ENCODE peak calls at places on chromosome 12, in six cellular contexts. T is K562; W is Peyer's patch; I is CD8-positive, alpha-beta T cell; Z is body of pancreas; E is PC-3. F is an unnamed sample.

GRCh38 chr12:1533205-1533601 is 61.2 kb downstream of the FBXL14 start:
- DNase-seq in T (peak; percentile 45), W (no peak), E (no peak), Z (no peak), I (no peak), F (no peak)

GRCh38 chr12:11183009-11183408 is 3.7 kb downstream of the TAS2R42 start:
- DNase-seq in E (peak; percentile 52), Z (no peak), T (no peak), W (no peak), I (no peak), F (no peak)

GRCh38 chr12:96323906-96324305 is 76.3 kb downstream of the CDK17 start:
- DNase-seq in W (no peak), I (no peak), T (no peak), Z (no peak), E (no peak), F (no peak)

GRCh38 chr12:46455648-46456352 is 83.2 kb upstream of the SLC38A2 start:
- DNase-seq in W (no peak), I (no peak), E (peak; percentile 97), Z (peak; percentile 62), T (no peak), F (peak; percentile 31)

GRCh38 chr12:99223554-99223953 is 424.0 kb upstream of the GARIN6 start:
- DNase-seq in Z (no peak), E (no peak), T (no peak), W (no peak), I (no peak), F (no peak)

GRCh38 chr12:73225941-73226340 is 953.8 kb downstream of the TRHDE start:
- DNase-seq in T (no peak), Z (no peak), I (no peak), E (no peak), W (no peak), F (no peak)

GRCh38 chr12:70366581-70367267 is 634 bp downstream of the KCNMB4 start:
- DNase-seq in T (peak; percentile 16), E (peak; percentile 52), Z (peak; percentile 28), W (peak; percentile 60), I (peak; percentile 66), F (peak; percentile 24)

GRCh38 chr12:67496616-67497015 is 151.9 kb upstream of the DYRK2 start:
- DNase-seq in Z (no peak), T (no peak), E (no peak), W (no peak), I (no peak), F (no peak)

GRCh38 chr12:88300931-88301330 is 158.8 kb downstream of the TMTC3 start:
- DNase-seq in Z (no peak), W (no peak), T (no peak), I (no peak), E (peak; percentile 10), F (no peak)

GRCh38 chr12:104276192-104277131 is 27.1 kb upstream of the EID3 start:
- DNase-seq in T (no peak), Z (no peak), E (peak; percentile 95), W (no peak), I (no peak), F (no peak)

GRCh38 chr12:76083761-76084276 is 666 bp downstream of the NAP1L1 start:
- DNase-seq in W (peak; percentile 74), T (peak; percentile 88), E (peak; percentile 65), Z (peak; percentile 57), I (peak; percentile 72), F (peak; percentile 56)

GRCh38 chr12:109650808-109651207 is 62.8 kb upstream of the FAM222A start:
- DNase-seq in T (no peak), Z (no peak), I (no peak), E (no peak), W (no peak), F (no peak)

GRCh38 chr12:109696485-109697269 is 16.9 kb upstream of the FAM222A start:
- DNase-seq in Z (no peak), T (peak; percentile 50), W (no peak), E (peak; percentile 50), I (no peak), F (no peak)

DNA sequence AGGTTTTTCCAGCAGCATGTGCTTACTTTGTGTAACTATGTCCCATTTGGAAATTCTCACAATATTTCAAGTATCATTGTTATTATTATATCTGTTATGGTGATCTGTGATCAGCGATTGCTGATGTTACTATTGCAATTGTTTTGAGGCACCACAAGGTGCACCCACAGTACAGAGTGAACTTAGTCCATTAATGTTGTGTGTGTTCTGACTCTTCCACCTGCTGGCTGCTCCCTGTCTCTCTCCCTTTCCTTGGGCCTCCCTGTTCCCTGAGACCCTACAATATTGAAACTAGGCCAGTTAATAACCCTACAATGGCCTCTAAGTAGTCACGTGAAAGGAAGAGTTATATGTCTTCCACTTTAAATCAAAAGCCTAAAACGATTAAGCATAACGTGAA is 153.9 kb downstream of the PIK3C2G start:
- DNase-seq in E (no peak), Z (no peak), T (no peak), W (no peak), I (no peak), F (no peak)
- TF ChIP-seq CTCF in E (no peak), Z (no peak), T (no peak), W (no peak), I (no peak), F (no peak)

GRCh38 chr12:111901182-111901581 is 59.2 kb downstream of the MAPKAPK5 start:
- DNase-seq in Z (no peak), T (no peak), E (peak; percentile 14), I (no peak), W (no peak), F (no peak)

GRCh38 chr12:111907740-111908139 is 65.7 kb downstream of the MAPKAPK5 start:
- DNase-seq in I (no peak), Z (no peak), W (no peak), E (no peak), T (no peak), F (no peak)

GRCh38 chr12:111904438-111904837 is 62.4 kb downstream of the MAPKAPK5 start:
- DNase-seq in E (no peak), I (no peak), W (no peak), T (no peak), Z (no peak), F (no peak)

GRCh38 chr12:111905502-111905901 is 63.5 kb downstream of the MAPKAPK5 start:
- DNase-seq in T (no peak), W (no peak), Z (no peak), I (no peak), E (no peak), F (no peak)
- H3K9me3 ChIP-seq in T (no peaks in the 10 kb centered on the region), W (no peaks in the 10 kb centered on the region), Z (no peaks in the 10 kb centered on the region), I (no peaks in the 10 kb centered on the region), E (no peaks in the 10 kb centered on the region), F (no peaks in the 10 kb centered on the region)

GRCh38 chr12:132837693-132838463 is 9.2 kb upstream of the GOLGA3 start:
- DNase-seq in E (no peak), I (no peak), T (no peak), W (no peak), Z (no peak), F (no peak)
- H3K27ac ChIP-seq in E (no peak overlapping the region), I (no peak overlapping the region), T (no peak overlapping the region), W (no peak overlapping the region), Z (no peak overlapping the region), F (no peak overlapping the region)

DNA sequence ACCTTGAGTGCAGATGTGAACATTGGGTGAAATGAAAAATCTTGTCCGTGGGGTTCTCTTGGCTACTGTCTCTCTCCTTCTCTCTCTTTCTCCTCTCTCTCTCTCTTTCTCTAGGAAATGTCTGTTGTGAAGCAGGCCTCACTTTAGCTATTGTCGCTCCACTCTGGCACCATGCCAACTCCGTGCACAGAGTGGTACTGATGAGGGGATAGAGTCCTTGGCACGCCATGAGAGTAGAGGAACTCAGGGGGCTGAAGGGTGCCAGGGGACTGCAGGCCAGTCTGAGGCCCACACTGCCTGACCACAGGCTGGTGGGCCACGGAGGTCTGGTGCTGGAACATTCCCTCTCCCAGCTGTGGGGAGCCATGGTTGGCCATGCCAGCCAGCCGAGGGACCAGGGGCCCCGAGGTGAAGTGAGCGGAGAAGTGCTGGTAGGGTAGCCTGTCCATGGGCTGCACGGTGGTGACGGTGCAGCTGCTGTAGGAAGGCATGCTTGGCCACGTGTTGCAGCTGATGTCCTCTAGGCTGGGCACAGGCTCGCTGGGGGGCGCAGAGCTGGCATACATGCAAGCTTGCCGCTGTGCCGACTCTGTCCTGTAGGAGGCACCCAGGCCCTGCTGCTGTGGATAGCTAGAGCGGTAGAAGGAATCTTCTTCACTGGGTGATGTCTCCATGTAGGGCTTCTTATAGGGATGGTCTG is 50.4 kb downstream of the TBX5 start:
- DNase-seq in E (peak; percentile 3), T (no peak), W (no peak), I (no peak), Z (no peak), F (no peak)
- TF ChIP-seq CTCF in E (peak; percentile 31), T (peak; percentile 33), W (no peak), I (no peak), Z (no peak), F (no peak)

F was measured in prostate gland.